ENCODE peak calls at places on chromosomes 6 and 20, in five cellular contexts. One of them, this sample, is unnamed.

GRCh38 chr6:47766445-47766844 is 15.4 kb upstream of the OPN5 start:
- DNase-seq in IMR-90: no peak
- DNase-seq in endothelial cell of umbilical vein: no peak
- DNase-seq in H9: no peak
- DNase-seq in SK-N-SH: no peak
- DNase-seq in this sample: no peak

GRCh38 chr6:30151580-30151979 is 9.4 kb downstream of the TRIM10 start:
- DNase-seq in H9: no peak
- DNase-seq in SK-N-SH: no peak
- DNase-seq in IMR-90: no peak
- DNase-seq in endothelial cell of umbilical vein: no peak
- DNase-seq in this sample: no peak

GRCh38 chr6:63640062-63640461 is 4.5 kb downstream of the PHF3 start:
- DNase-seq in IMR-90: peak; percentile 79
- DNase-seq in endothelial cell of umbilical vein: no peak
- DNase-seq in H9: no peak
- DNase-seq in SK-N-SH: no peak
- DNase-seq in this sample: peak; percentile 73

GRCh38 chr6:90537027-90537426 is 49.8 kb downstream of the MAP3K7 start:
- DNase-seq in H9: no peak
- DNase-seq in IMR-90: peak; percentile 45
- DNase-seq in SK-N-SH: no peak
- DNase-seq in endothelial cell of umbilical vein: no peak
- DNase-seq in this sample: peak; percentile 56

GRCh38 chr20:50308513-50309279 is 118.1 kb downstream of the CEBPB start:
- DNase-seq in H9: peak; percentile 83
- DNase-seq in IMR-90: peak; percentile 100
- DNase-seq in SK-N-SH: peak; percentile 94
- DNase-seq in endothelial cell of umbilical vein: peak; percentile 52
- DNase-seq in this sample: peak; percentile 98

GRCh38 chr6:20266851-20267608 is 54.8 kb upstream of the MBOAT1 start:
- DNase-seq in endothelial cell of umbilical vein: no peak
- DNase-seq in IMR-90: no peak
- DNase-seq in SK-N-SH: no peak
- DNase-seq in H9: no peak
- DNase-seq in this sample: no peak

GRCh38 chr6:6781172-6781876 is 192.8 kb downstream of the LY86 start:
- DNase-seq in endothelial cell of umbilical vein: no peak
- DNase-seq in H9: no peak
- DNase-seq in IMR-90: peak; percentile 70
- DNase-seq in SK-N-SH: no peak
- DNase-seq in this sample: peak; percentile 73

GRCh38 chr6:129475477-129476247 is 234.3 kb downstream of the ARHGAP18 start:
- DNase-seq in SK-N-SH: no peak
- DNase-seq in endothelial cell of umbilical vein: no peak
- DNase-seq in IMR-90: peak; percentile 4
- DNase-seq in H9: peak; percentile 28
- DNase-seq in this sample: no peak

GRCh38 chr6:170087946-170088348 is 202.9 kb downstream of the DLL1 start:
- DNase-seq in endothelial cell of umbilical vein: no peak
- DNase-seq in IMR-90: no peak
- DNase-seq in H9: peak; percentile 30
- DNase-seq in SK-N-SH: no peak
- DNase-seq in this sample: no peak

GRCh38 chr20:36199293-36200257 is 36.7 kb upstream of the AAR2 start:
- DNase-seq in SK-N-SH: peak; percentile 86
- DNase-seq in H9: peak; percentile 82
- DNase-seq in IMR-90: peak; percentile 75
- DNase-seq in endothelial cell of umbilical vein: peak; percentile 66
- DNase-seq in this sample: peak; percentile 42

GRCh38 chr20:62850333-62850974 is 11.2 kb downstream of the TCFL5 start:
- DNase-seq in IMR-90: no peak
- DNase-seq in endothelial cell of umbilical vein: no peak
- DNase-seq in SK-N-SH: no peak
- DNase-seq in H9: no peak
- DNase-seq in this sample: no peak

GRCh38 chr20:61044499-61044898 is 207.6 kb upstream of the CDH4 start:
- DNase-seq in IMR-90: no peak
- DNase-seq in H9: peak; percentile 43
- DNase-seq in SK-N-SH: no peak
- DNase-seq in endothelial cell of umbilical vein: no peak
- DNase-seq in this sample: no peak

GRCh38 chr20:5191829-5192569 is 65.2 kb downstream of the CDS2 start:
- DNase-seq in IMR-90: peak; percentile 83
- DNase-seq in SK-N-SH: peak; percentile 74
- DNase-seq in endothelial cell of umbilical vein: peak; percentile 79
- DNase-seq in H9: peak; percentile 58
- DNase-seq in this sample: peak; percentile 52

GRCh38 chr20:19928379-19929360 is 88.5 kb upstream of the NAA20 start:
- DNase-seq in IMR-90: no peak
- DNase-seq in H9: no peak
- DNase-seq in endothelial cell of umbilical vein: no peak
- DNase-seq in SK-N-SH: no peak
- DNase-seq in this sample: no peak

GRCh38 chr20:63103402-63104311 is 96.9 kb upstream of the BHLHE23 start:
- DNase-seq in H9: no peak
- DNase-seq in endothelial cell of umbilical vein: no peak
- DNase-seq in SK-N-SH: no peak
- DNase-seq in IMR-90: peak; percentile 3
- DNase-seq in this sample: no peak

GRCh38 chr6:63573899-63574553 is 1.7 kb downstream of the LOC128125822 start:
- DNase-seq in H9: peak; percentile 42
- DNase-seq in endothelial cell of umbilical vein: peak; percentile 77
- DNase-seq in SK-N-SH: peak; percentile 60
- DNase-seq in IMR-90: peak; percentile 64
- DNase-seq in this sample: peak; percentile 45

GRCh38 chr6:2426561-2427340 is 181.3 kb upstream of the GMDS start:
- DNase-seq in endothelial cell of umbilical vein: no peak
- DNase-seq in IMR-90: peak; percentile 64
- DNase-seq in SK-N-SH: no peak
- DNase-seq in H9: no peak
- DNase-seq in this sample: peak; percentile 74

GRCh38 chr6:42390228-42390934 is 61.3 kb downstream of the TRERF1 start:
- DNase-seq in IMR-90: no peak
- DNase-seq in H9: no peak
- DNase-seq in endothelial cell of umbilical vein: no peak
- DNase-seq in SK-N-SH: no peak
- DNase-seq in this sample: no peak
- H3K9ac ChIP-seq in IMR-90: no peak overlapping the region
- H3K9ac ChIP-seq in H9: no peak overlapping the region
- H3K9ac ChIP-seq in endothelial cell of umbilical vein: no peak overlapping the region
- H3K9ac ChIP-seq in SK-N-SH: no peak overlapping the region
- H3K9ac ChIP-seq in this sample: no peak overlapping the region

DNA sequence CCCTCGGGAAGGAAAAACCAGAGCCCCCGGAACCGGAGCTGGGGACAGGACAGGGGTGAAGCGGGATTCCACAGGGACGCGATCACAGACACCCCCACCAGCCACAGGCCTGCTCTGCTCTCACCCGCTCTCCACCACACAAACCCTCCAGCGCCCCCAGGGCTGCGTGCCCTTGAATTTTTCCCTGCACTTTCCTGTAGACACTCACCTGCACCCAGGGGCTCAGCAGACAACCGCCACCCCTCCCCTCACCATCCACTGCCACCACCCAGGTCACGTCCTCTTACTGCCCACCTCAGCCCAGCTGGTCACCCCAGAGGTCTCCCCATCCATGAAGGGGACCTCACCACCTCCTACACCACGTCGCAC is 631 bp downstream of the ULBP2 start:
- DNase-seq in H9: no peak
- DNase-seq in SK-N-SH: no peak
- DNase-seq in endothelial cell of umbilical vein: no peak
- DNase-seq in IMR-90: no peak
- DNase-seq in this sample: no peak
- H3K9ac ChIP-seq in H9: no peak overlapping the region
- H3K9ac ChIP-seq in SK-N-SH: peak overlapping the region; percentile 58
- H3K9ac ChIP-seq in endothelial cell of umbilical vein: peak overlapping the region; percentile 74
- H3K9ac ChIP-seq in IMR-90: peak overlapping the region; percentile 36
- H3K9ac ChIP-seq in this sample: peak overlapping the region; percentile 83

DNA sequence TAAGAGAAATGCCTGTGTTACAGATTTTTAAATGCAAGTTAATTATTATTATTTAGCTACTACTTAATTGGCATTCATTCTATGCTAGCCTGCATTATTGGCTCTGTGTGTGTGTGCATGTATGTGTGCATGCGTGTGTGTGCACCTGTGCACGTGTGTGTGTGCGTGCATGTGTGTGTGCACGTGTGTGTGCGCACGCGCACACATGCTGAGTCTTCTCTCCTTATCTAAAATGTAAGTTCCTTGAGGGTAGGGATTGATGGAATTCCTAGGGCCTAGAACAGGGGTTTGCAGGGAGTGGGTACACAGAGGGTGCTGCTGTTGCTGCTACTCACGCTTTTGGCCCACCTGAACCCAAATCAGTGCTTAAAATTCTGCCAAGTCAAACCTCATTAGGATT is 43.8 kb upstream of the NEDD9 start:
- DNase-seq in endothelial cell of umbilical vein: no peak
- DNase-seq in IMR-90: no peak
- DNase-seq in SK-N-SH: no peak
- DNase-seq in H9: no peak
- DNase-seq in this sample: no peak
- H3K9ac ChIP-seq in endothelial cell of umbilical vein: no peak overlapping the region
- H3K9ac ChIP-seq in IMR-90: no peak overlapping the region
- H3K9ac ChIP-seq in SK-N-SH: no peak overlapping the region
- H3K9ac ChIP-seq in H9: no peak overlapping the region
- H3K9ac ChIP-seq in this sample: no peak overlapping the region

GRCh38 chr20:10059006-10059405 is 24.2 kb downstream of the ANKEF1 start:
- DNase-seq in endothelial cell of umbilical vein: no peak
- DNase-seq in IMR-90: no peak
- DNase-seq in H9: no peak
- DNase-seq in SK-N-SH: no peak
- DNase-seq in this sample: no peak
- H3K9ac ChIP-seq in endothelial cell of umbilical vein: no peak overlapping the region
- H3K9ac ChIP-seq in IMR-90: no peak overlapping the region
- H3K9ac ChIP-seq in H9: no peak overlapping the region
- H3K9ac ChIP-seq in SK-N-SH: no peak overlapping the region
- H3K9ac ChIP-seq in this sample: no peak overlapping the region

DNA sequence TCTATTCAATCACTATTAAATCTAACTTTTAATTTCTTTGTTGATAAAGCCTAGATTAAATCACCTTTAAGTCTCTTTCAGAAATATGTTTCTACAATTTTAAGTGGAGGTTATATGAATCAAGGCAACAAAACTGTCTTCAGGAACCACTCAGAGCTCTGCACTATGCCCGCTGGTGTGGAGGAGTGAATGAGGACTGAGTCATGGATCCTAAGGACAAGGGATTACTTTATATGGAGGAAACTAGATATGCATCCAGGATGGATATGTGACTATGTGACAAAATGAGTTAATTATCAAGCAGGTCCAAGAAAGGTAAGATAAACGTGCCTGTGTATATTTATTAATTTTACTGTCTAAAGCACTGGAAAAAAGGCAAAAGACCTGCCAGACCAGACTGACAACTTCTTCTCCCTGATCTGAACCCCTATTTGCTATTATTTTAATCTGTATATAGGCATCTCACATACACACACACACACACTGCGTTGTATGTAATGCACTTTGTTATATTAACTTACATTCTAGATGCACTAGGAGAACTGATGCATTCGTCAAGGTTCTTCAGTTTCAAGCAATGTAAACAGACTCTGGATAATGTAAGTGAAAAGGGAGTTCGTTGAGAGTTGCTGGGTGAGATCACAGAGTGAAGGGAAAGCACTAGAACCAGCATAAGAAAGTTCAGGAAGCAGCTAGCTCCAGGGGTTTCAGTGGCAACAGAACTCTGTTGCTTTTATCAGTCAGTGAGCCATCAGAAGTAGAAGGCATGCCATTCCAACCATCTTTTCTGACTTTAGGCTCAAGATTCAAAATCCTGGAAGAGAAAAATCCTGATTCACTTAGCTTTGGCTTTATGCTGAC is 26.4 kb upstream of the ADGRG6 start:
- DNase-seq in SK-N-SH: no peak
- DNase-seq in endothelial cell of umbilical vein: peak; percentile 17
- DNase-seq in H9: no peak
- DNase-seq in IMR-90: peak; percentile 73
- DNase-seq in this sample: peak; percentile 6
- H3K9ac ChIP-seq in SK-N-SH: peak overlapping the region; percentile 34
- H3K9ac ChIP-seq in endothelial cell of umbilical vein: no peak overlapping the region
- H3K9ac ChIP-seq in H9: no peak overlapping the region
- H3K9ac ChIP-seq in IMR-90: no peak overlapping the region
- H3K9ac ChIP-seq in this sample: no peak overlapping the region

DNA sequence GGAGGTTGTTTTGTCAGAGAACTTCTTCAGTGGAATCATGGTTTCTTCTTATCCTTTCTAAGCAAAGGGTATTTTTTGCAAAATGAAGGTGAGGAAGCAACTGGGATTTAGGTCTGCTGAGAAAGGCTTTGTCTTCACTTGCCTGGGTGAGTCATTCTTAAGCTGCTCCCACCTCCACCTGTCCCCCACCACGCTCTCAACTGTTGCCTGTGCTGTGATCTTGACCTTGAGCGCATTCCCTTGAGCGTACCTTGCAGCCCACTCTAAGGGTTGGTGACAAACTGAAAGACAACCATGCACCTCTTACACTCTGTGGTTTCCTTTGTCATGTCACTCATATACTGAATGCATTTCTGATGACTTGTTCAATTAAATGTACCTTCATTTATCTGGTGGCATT is 641.1 kb downstream of the RNF144B start:
- DNase-seq in SK-N-SH: no peak
- DNase-seq in H9: no peak
- DNase-seq in IMR-90: no peak
- DNase-seq in endothelial cell of umbilical vein: no peak
- DNase-seq in this sample: no peak
- H3K9ac ChIP-seq in SK-N-SH: no peak overlapping the region
- H3K9ac ChIP-seq in H9: no peak overlapping the region
- H3K9ac ChIP-seq in IMR-90: no peak overlapping the region
- H3K9ac ChIP-seq in endothelial cell of umbilical vein: no peak overlapping the region
- H3K9ac ChIP-seq in this sample: no peak overlapping the region

DNA sequence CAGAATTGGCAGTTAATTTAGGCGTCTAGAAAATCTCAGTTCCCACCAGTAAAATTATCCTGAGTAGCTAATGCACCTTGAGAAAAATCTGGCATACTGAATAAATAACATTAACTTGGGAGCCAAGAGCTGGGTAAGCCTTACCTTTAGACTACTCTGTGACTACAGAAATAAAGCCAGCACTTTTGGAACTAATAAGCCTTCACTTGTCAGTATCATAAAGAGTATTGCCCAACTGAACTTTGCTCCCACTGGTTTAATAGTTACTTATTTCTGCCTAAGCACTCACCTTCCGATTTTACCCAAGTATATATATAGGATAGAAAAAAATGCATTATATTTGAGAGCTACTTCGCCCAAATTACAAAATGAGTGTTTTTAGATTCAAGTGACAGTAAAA is 10.7 kb downstream of the FAM8A1 start:
- DNase-seq in SK-N-SH: no peak
- DNase-seq in IMR-90: no peak
- DNase-seq in H9: no peak
- DNase-seq in endothelial cell of umbilical vein: no peak
- DNase-seq in this sample: no peak
- H3K9ac ChIP-seq in SK-N-SH: no peak overlapping the region
- H3K9ac ChIP-seq in IMR-90: no peak overlapping the region
- H3K9ac ChIP-seq in H9: no peak overlapping the region
- H3K9ac ChIP-seq in endothelial cell of umbilical vein: no peak overlapping the region
- H3K9ac ChIP-seq in this sample: no peak overlapping the region